ENCODE peak calls at places on chromosomes 2 and 18, in four cellular contexts. Y is H9, N is type B pancreatic cell, Q is hepatocyte. K is an unnamed sample.

GRCh38 chr2:55116966-55117365 is 66.7 kb upstream of the RTN4 start:
- DNase-seq in Q (no peak), Y (no peak), N (no peak), K (no peak)

GRCh38 chr2:174970092-174970491 is 35.1 kb downstream of the CHN1 start:
- DNase-seq in Y (no peak), Q (no peak), N (no peak), K (no peak)

GRCh38 chr2:8158714-8159113 is 523.1 kb upstream of the ID2 start:
- DNase-seq in Q (no peak), Y (no peak), N (no peak), K (no peak)

GRCh38 chr2:9601397-9601796 is 29.4 kb downstream of the YWHAQ start:
- DNase-seq in Y (no peak), N (no peak), Q (no peak), K (no peak)

GRCh38 chr18:12742453-12742852 is 39.6 kb downstream of the PSMG2 start:
- DNase-seq in N (no peak), Y (no peak), Q (no peak), K (peak)

GRCh38 chr2:181517685-181518301 is 60.6 kb downstream of the ITGA4 start:
- DNase-seq in Y (no peak), N (no peak), Q (no peak), K (no peak)

GRCh38 chr2:239596792-239597191 is 196.0 kb upstream of the HDAC4 start:
- DNase-seq in Q (no peak), N (no peak), Y (no peak), K (no peak)

GRCh38 chr2:63218800-63219511 is 168.3 kb downstream of the OTX1 start:
- DNase-seq in N (no peak), Q (no peak), Y (no peak), K (no peak)

GRCh38 chr2:240460781-240461431 is 25.4 kb downstream of the GPC1 start:
- DNase-seq in N (no peak), Y (peak), Q (no peak), K (no peak)

GRCh38 chr18:52950153-52950552 is 610.2 kb downstream of the DCC start:
- DNase-seq in Y (no peak), Q (no peak), N (no peak), K (no peak)

GRCh38 chr2:436203-436602 is 148.3 kb upstream of the ALKAL2 start:
- DNase-seq in Q (no peak), N (no peak), Y (no peak), K (no peak)

GRCh38 chr2:85661139-85661858 is 6.7 kb downstream of the SFTPB start:
- DNase-seq in N (no peak), Q (no peak), Y (no peak), K (no peak)

GRCh38 chr2:196239622-196240587 is 68.5 kb upstream of the STK17B start:
- DNase-seq in Y (no peak), N (no peak), Q (no peak), K (peak)

GRCh38 chr2:191479680-191480023 is 198.3 kb upstream of the NABP1 start:
- DNase-seq in Q (no peak), Y (no peak), N (no peak), K (no peak)

GRCh38 chr2:3597567-3597966 is 2.7 kb downstream of the COLEC11 start:
- DNase-seq in Q (no peak), Y (no peak), N (no peak), K (no peak)

GRCh38 chr2:17667898-17668297 is 85.7 kb downstream of the SMC6 start:
- DNase-seq in N (no peak), Y (no peak), Q (no peak), K (no peak)

GRCh38 chr2:166184789-166185188 is 57.0 kb upstream of the SCN1A start:
- DNase-seq in Q (peak), Y (no peak), N (no peak), K (no peak)

GRCh38 chr2:101124061-101124460 is 27.1 kb downstream of the TBC1D8 start:
- DNase-seq in N (no peak), Y (no peak), Q (no peak), K (no peak)

GRCh38 chr18:74451148-74451547 is 6.0 kb downstream of the DIPK1C start:
- DNase-seq in N (peak), Q (no peak), Y (no peak), K (no peak)

GRCh38 chr2:233448220-233448559 is 93.9 kb downstream of the DGKD start:
- DNase-seq in Q (no peak), N (no peak), Y (peak), K (peak)

GRCh38 chr18:62790836-62791772 is 75.8 kb downstream of the PHLPP1 start:
- DNase-seq in N (no peak), Q (no peak), Y (no peak), K (no peak)

GRCh38 chr2:225037374-225038075 is 4.7 kb downstream of the DOCK10 start:
- DNase-seq in N (no peak), Y (no peak), Q (no peak), K (no peak)

GRCh38 chr2:219624565-219624964 is 2.9 kb upstream of the SLC4A3 start:
- DNase-seq in Y (no peak), N (no peak), Q (no peak), K (no peak)

GRCh38 chr2:196591621-196592022 is 47.9 kb upstream of the CCDC150 start:
- DNase-seq in Q (no peak), N (no peak), Y (no peak), K (no peak)

GRCh38 chr2:235740821-235741220 is 247.0 kb downstream of the AGAP1 start:
- DNase-seq in Q (peak), N (no peak), Y (peak), K (peak)

GRCh38 chr2:109526442-109526970 is 87.3 kb downstream of the SEPTIN10 start:
- DNase-seq in N (no peak), Y (no peak), Q (no peak), K (no peak)

GRCh38 chr2:232580648-232580981 is 30.1 kb downstream of the EIF4E2 start:
- DNase-seq in N (no peak), Y (no peak), Q (no peak), K (no peak)

GRCh38 chr2:64018715-64019082 is 529 bp downstream of the VPS54 start:
- DNase-seq in N (peak), Y (no peak), Q (peak), K (no peak)

GRCh38 chr2:176056411-176056810 is 27.4 kb downstream of the EVX2 start:
- DNase-seq in Q (peak), Y (no peak), N (no peak), K (no peak)

GRCh38 chr2:47016172-47016913 is 100.7 kb upstream of the MCFD2 start:
- DNase-seq in Y (peak), Q (peak), N (no peak), K (peak)

GRCh38 chr2:190210471-190210870 is 109.2 kb downstream of the HIBCH start:
- DNase-seq in N (no peak), Y (no peak), Q (no peak), K (no peak)

GRCh38 chr2:15640291-15640711 is 48.6 kb downstream of the DDX1 start:
- DNase-seq in Y (no peak), Q (peak), N (no peak), K (no peak)

GRCh38 chr2:6921321-6921922 is 4.2 kb downstream of the RNF144A start:
- DNase-seq in Q (no peak), Y (no peak), N (no peak), K (no peak)

DNA sequence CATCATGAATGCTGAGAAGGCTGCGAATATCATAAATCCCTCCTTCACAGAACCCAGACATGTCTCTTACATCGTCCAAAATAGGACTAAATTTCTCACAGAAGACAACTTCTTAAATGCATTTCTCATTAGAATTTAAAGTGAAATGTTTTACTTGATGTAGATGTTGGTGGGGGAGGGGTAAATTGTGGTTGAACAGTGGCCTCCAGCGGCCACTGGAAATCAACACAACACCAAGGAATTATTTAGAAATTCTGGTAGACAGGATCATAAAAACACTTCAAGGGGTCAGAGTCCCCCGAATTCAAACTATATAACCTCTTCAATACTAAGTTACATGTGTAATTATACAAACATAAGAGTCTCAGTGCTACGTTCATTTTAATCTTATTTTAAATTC is 135.9 kb downstream of the ABCA12 start:
- DNase-seq in N (no peak), Y (no peak), Q (peak), K (peak)
- TF ChIP-seq CTCF in N (peak), Y (peak), Q (peak), K (peak)

GRCh38 chr18:50358844-50359243 is 16.0 kb upstream of the SKA1 start:
- DNase-seq in Y (no peak), Q (no peak), N (no peak), K (no peak)

GRCh38 chr18:50359806-50360205 is 15.0 kb upstream of the SKA1 start:
- DNase-seq in Q (no peak), N (no peak), Y (no peak), K (no peak)

GRCh38 chr18:50350699-50351098 is 24.1 kb upstream of the SKA1 start:
- DNase-seq in Q (no peak), Y (no peak), N (no peak), K (no peak)

DNA sequence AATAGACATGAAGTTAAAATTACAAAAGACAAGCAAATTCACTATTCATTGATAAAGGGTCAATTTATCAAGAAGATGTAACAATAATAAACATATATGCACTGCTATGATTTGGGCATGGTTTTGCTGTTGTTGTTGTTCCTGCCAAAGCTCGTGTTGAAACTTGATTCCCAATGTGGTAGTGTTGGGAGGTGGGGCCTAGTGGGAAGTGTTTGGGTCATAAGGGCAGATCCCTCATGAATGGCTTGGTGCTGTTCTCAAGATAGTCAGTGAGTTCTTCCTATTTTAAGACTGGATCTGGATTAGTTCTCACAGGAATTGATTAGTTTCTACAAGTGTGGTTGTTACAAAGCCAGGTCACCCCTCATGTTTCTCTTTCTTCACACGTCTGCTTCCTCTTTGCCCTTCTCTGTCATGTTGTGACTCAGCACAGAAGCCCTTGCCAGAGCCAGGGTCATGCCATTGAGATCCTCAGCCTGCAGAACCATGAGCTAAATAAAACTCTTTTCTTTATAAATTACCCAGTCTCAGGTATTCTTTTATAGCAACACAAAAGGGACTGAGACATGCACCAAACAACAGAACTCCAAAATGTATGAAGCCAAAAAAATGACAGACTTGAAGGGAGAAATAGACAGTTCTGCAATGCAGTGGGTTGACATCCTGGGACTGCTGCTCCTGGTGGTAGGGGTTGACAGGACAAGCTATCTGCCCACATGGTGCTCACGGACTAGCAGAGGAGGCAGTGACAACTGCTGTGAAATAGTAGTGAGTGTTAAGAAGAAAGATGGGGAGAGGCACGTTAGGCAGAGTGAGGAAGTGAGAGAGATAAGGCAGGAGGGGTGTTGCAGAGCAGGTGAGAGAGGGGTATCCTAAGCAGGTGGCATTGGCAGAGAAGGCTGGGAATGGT is 18.6 kb upstream of the SKA1 start:
- DNase-seq in N (no peak), Y (no peak), Q (no peak), K (peak)
- TF ChIP-seq CTCF in N (no peak), Y (no peak), Q (no peak), K (no peak)

GRCh38 chr18:31506024-31506742 is 8.2 kb downstream of the DSG2 start:
- DNase-seq in N (no peak), Q (no peak), Y (no peak), K (no peak)
- TF ChIP-seq CTCF in N (peak), Q (peak), Y (peak), K (peak)

GRCh38 chr2:177983183-177983788 is 89.3 kb downstream of the PDE11A start:
- DNase-seq in Q (peak), N (no peak), Y (peak), K (peak)
- TF ChIP-seq CTCF in Q (peak), N (peak), Y (peak), K (peak)

GRCh38 chr2:221596192-221596591 is 24.1 kb upstream of the EPHA4 start:
- DNase-seq in Q (peak), N (no peak), Y (no peak), K (peak)
- TF ChIP-seq CTCF in Q (no peak), N (no peak), Y (no peak), K (no peak)

GRCh38 chr18:48926420-48926857 is 24.3 kb downstream of the SMAD7 start:
- DNase-seq in Q (no peak), Y (no peak), N (no peak), K (no peak)
- TF ChIP-seq CTCF in Q (no peak), Y (no peak), N (no peak), K (no peak)